ENCODE peak calls at places on chromosomes 12 and 14, in four cellular contexts. F is fibroblast of the aortic adventitia, S is NCI-H226, V is iPS DF 19.7. U is an unnamed sample.

GRCh38 chr14:24693353-24693737 is 59.4 kb upstream of the GZMB start:
- DNase-seq in V (no peak), F (no peak), S (no peak), U (no peak)

GRCh38 chr12:110109037-110109836 is 14.9 kb upstream of the IFT81 start:
- DNase-seq in V (no peak), F (peak), S (no peak), U (no peak)

GRCh38 chr14:95363468-95363954 is 43.8 kb upstream of the CLMN start:
- DNase-seq in S (no peak), V (no peak), F (no peak), U (no peak)

GRCh38 chr12:57591567-57592325 is 754 bp downstream of the PIP4K2C start:
- DNase-seq in V (no peak), S (peak), F (peak), U (no peak)

GRCh38 chr14:42374332-42374731 is 767.7 kb downstream of the LRFN5 start:
- DNase-seq in F (no peak), V (no peak), S (peak), U (no peak)

GRCh38 chr14:44112774-44113460 is 394.2 kb downstream of the FSCB start:
- DNase-seq in V (no peak), S (peak), F (no peak), U (no peak)

GRCh38 chr12:104276192-104277131 is 27.1 kb upstream of the EID3 start:
- DNase-seq in S (no peak), F (no peak), V (no peak), U (no peak)

GRCh38 chr14:34713681-34714319 is 593 bp downstream of the CFL2 start:
- DNase-seq in S (no peak), F (peak), V (no peak), U (no peak)

GRCh38 chr12:90514325-90514724 is 440.7 kb downstream of the CCER1 start:
- DNase-seq in F (peak), S (no peak), V (no peak), U (no peak)

GRCh38 chr14:92922883-92923743 is at the start of gene CHGA:
- DNase-seq in F (peak), V (no peak), S (no peak), U (peak)

GRCh38 chr14:20606190-20606901 is 15.2 kb upstream of the RNASE12 start:
- DNase-seq in S (peak), V (peak), F (peak), U (peak)

GRCh38 chr14:49975286-49975685 is 82.4 kb downstream of the ARF6 start:
- DNase-seq in F (peak), V (no peak), S (peak), U (no peak)

GRCh38 chr12:34287437-34287836 is 265.1 kb downstream of the ALG10 start:
- DNase-seq in F (no peak), S (no peak), V (no peak), U (no peak)

GRCh38 chr14:90523544-90523943 is 126.7 kb downstream of the CALM1 start:
- DNase-seq in V (no peak), S (peak), F (peak), U (no peak)

GRCh38 chr12:102958073-102958829 is 777 bp downstream of the ASCL1 start:
- DNase-seq in S (no peak), F (no peak), V (no peak), U (no peak)

GRCh38 chr12:73612571-73612970 is 925.1 kb upstream of the ATXN7L3B start:
- DNase-seq in F (no peak), S (no peak), V (no peak), U (no peak)

GRCh38 chr14:105865904-105866840 is 339.8 kb downstream of the TMEM121 start:
- DNase-seq in V (no peak), F (no peak), S (no peak), U (no peak)

GRCh38 chr12:83784298-83784890 is 1097.7 kb downstream of the TMTC2 start:
- DNase-seq in V (no peak), S (no peak), F (no peak), U (no peak)

U was measured in H1.